ENCODE peak calls at places on chromosome 1, in ten cellular contexts. C is BJ; P is stimulated activated CD4-positive, alpha-beta T cell treated with anti-CD3 and anti-CD28 coated beads, Interleukin-4, amount 100 ng/mL, for 48 hours; M is lung; Y is substantia nigra; Z is ovary; T is CD4-positive, alpha-beta T cell; H is heart left ventricle; U is GM23248; E is foreskin fibroblast. K is an unnamed sample.

GRCh38 chr1:202565890-202566289 is 144.4 kb downstream of the SYT2 start:
- DNase-seq in C (no peak), P (no peak), M (no peak), Y (no peak), Z (no peak), T (no peak), H (no peak), U (no peak), E (no peak), K (no peak)

GRCh38 chr1:90721210-90722194 is 4.4 kb upstream of the BARHL2 start:
- DNase-seq in C (peak), P (no peak), M (no peak), Y (no peak), Z (no peak), T (no peak), H (no peak), U (peak), E (peak), K (no peak)

GRCh38 chr1:90768826-90769225 is 51.7 kb upstream of the BARHL2 start:
- DNase-seq in C (no peak), P (no peak), M (no peak), Y (no peak), Z (no peak), T (no peak), H (no peak), U (no peak), E (no peak), K (no peak)

GRCh38 chr1:54559771-54560231 is 11.8 kb downstream of the ACOT11 start:
- DNase-seq in C (no peak), P (no peak), M (no peak), Y (no peak), Z (peak), T (no peak), H (peak), U (no peak), E (no peak), K (peak)

GRCh38 chr1:25140073-25140797 is 92.1 kb downstream of the SYF2 start:
- DNase-seq in C (no peak), P (no peak), M (peak), Y (no peak), Z (no peak), T (no peak), H (no peak), U (no peak), E (peak), K (no peak)

GRCh38 chr1:228778946-228779345 is 43.7 kb downstream of the RHOU start:
- DNase-seq in C (no peak), P (no peak), M (no peak), Y (no peak), Z (no peak), T (no peak), H (no peak), U (peak), E (no peak), K (no peak)

GRCh38 chr1:112358798-112359408 is 37.1 kb upstream of the CTTNBP2NL start:
- DNase-seq in C (no peak), P (peak), M (peak), Y (peak), Z (peak), T (no peak), H (peak), U (peak), E (peak), K (peak)

GRCh38 chr1:111275079-111275478 is 15.6 kb upstream of the CHIA start:
- DNase-seq in C (peak), P (no peak), M (peak), Y (no peak), Z (no peak), T (no peak), H (peak), U (peak), E (peak), K (peak)

GRCh38 chr1:40939320-40940059 is 40.0 kb upstream of the CTPS1 start:
- DNase-seq in C (peak), P (no peak), M (no peak), Y (no peak), Z (peak), T (no peak), H (no peak), U (peak), E (peak), K (peak)

GRCh38 chr1:154115180-154115579 is 39.7 kb downstream of the NUP210L start:
- DNase-seq in C (no peak), P (no peak), M (no peak), Y (no peak), Z (no peak), T (no peak), H (no peak), U (no peak), E (peak), K (no peak)

GRCh38 chr1:230000439-230001184 is 66.4 kb upstream of the GALNT2 start:
- DNase-seq in C (no peak), P (no peak), M (no peak), Y (no peak), Z (no peak), T (no peak), H (no peak), U (no peak), E (no peak), K (peak)

GRCh38 chr1:37752583-37753471 is 12.1 kb downstream of the EPHA10 start:
- DNase-seq in C (no peak), P (no peak), M (no peak), Y (no peak), Z (no peak), T (no peak), H (no peak), U (peak), E (peak), K (no peak)

GRCh38 chr1:29236993-29237905 is 927 bp downstream of the PTPRU start:
- DNase-seq in C (no peak), P (no peak), M (peak), Y (no peak), Z (peak), T (no peak), H (peak), U (peak), E (peak), K (peak)

GRCh38 chr1:44962729-44963128 is 23.7 kb downstream of the EIF2B3 start:
- DNase-seq in C (no peak), P (no peak), M (no peak), Y (no peak), Z (no peak), T (no peak), H (no peak), U (no peak), E (no peak), K (no peak)

GRCh38 chr1:246491551-246492053 is 15.5 kb downstream of the SMYD3 start:
- DNase-seq in C (no peak), P (no peak), M (no peak), Y (no peak), Z (no peak), T (no peak), H (no peak), U (no peak), E (no peak), K (no peak)

GRCh38 chr1:216498277-216498676 is 75.0 kb upstream of the USH2A start:
- DNase-seq in C (no peak), P (no peak), M (no peak), Y (no peak), Z (no peak), T (no peak), H (no peak), U (no peak), E (peak), K (no peak)

GRCh38 chr1:195954848-195955247 is 653.4 kb downstream of the KCNT2 start:
- DNase-seq in C (no peak), P (no peak), M (no peak), Y (no peak), Z (no peak), T (no peak), H (peak), U (no peak), E (no peak), K (no peak)

GRCh38 chr1:222331340-222331739 is 216.6 kb downstream of the HHIPL2 start:
- DNase-seq in C (peak), P (no peak), M (no peak), Y (no peak), Z (no peak), T (no peak), H (no peak), U (peak), E (peak), K (no peak)

GRCh38 chr1:81377406-81377805 is 423.3 kb upstream of the ADGRL2 start:
- DNase-seq in C (no peak), P (no peak), M (no peak), Y (no peak), Z (no peak), T (no peak), H (no peak), U (no peak), E (no peak), K (no peak)

GRCh38 chr1:51958824-51959223 is 31.7 kb downstream of the RAB3B start:
- DNase-seq in C (no peak), P (no peak), M (no peak), Y (no peak), Z (no peak), T (no peak), H (no peak), U (no peak), E (no peak), K (no peak)

GRCh38 chr1:30670195-30671060 is 53.0 kb downstream of the MATN1 start:
- DNase-seq in C (peak), P (no peak), M (no peak), Y (no peak), Z (peak), T (no peak), H (no peak), U (peak), E (peak), K (no peak)

GRCh38 chr1:191255354-191256057 is 777.8 kb upstream of the BRINP3 start:
- DNase-seq in C (no peak), P (no peak), M (no peak), Y (no peak), Z (no peak), T (no peak), H (no peak), U (no peak), E (no peak), K (no peak)

GRCh38 chr1:172286629-172287076 is 133.8 kb upstream of the C1orf105 start:
- DNase-seq in C (peak), P (no peak), M (no peak), Y (no peak), Z (no peak), T (no peak), H (no peak), U (peak), E (peak), K (peak)

GRCh38 chr1:154476791-154477190 is 25.2 kb upstream of the TDRD10 start:
- DNase-seq in C (no peak), P (no peak), M (no peak), Y (no peak), Z (no peak), T (no peak), H (no peak), U (no peak), E (no peak), K (no peak)

GRCh38 chr1:220791959-220792358 is 5.2 kb downstream of the MTARC1 start:
- DNase-seq in C (no peak), P (no peak), M (no peak), Y (no peak), Z (peak), T (no peak), H (no peak), U (no peak), E (no peak), K (no peak)

GRCh38 chr1:159889202-159889601 is 10.8 kb downstream of the CFAP45 start:
- DNase-seq in C (no peak), P (no peak), M (no peak), Y (no peak), Z (no peak), T (no peak), H (no peak), U (no peak), E (no peak), K (no peak)

GRCh38 chr1:30378023-30378596 is 345.3 kb downstream of the MATN1 start:
- DNase-seq in C (no peak), P (no peak), M (no peak), Y (no peak), Z (no peak), T (no peak), H (no peak), U (no peak), E (no peak), K (peak)

GRCh38 chr1:203282720-203283542 is 22.4 kb upstream of the BTG2 start:
- DNase-seq in C (no peak), P (no peak), M (no peak), Y (no peak), Z (no peak), T (no peak), H (peak), U (no peak), E (no peak), K (no peak)

GRCh38 chr1:223312705-223313414 is 51.1 kb downstream of the SUSD4 start:
- DNase-seq in C (no peak), P (no peak), M (no peak), Y (no peak), Z (no peak), T (no peak), H (no peak), U (no peak), E (no peak), K (no peak)

GRCh38 chr1:161890574-161890973 is 124.5 kb downstream of the ATF6 start:
- DNase-seq in C (no peak), P (no peak), M (no peak), Y (no peak), Z (no peak), T (no peak), H (no peak), U (no peak), E (no peak), K (no peak)

GRCh38 chr1:14438127-14438769 is 160.2 kb upstream of the KAZN start:
- DNase-seq in C (no peak), P (no peak), M (no peak), Y (no peak), Z (no peak), T (no peak), H (no peak), U (no peak), E (no peak), K (no peak)

GRCh38 chr1:7407547-7407895 is 363.6 kb upstream of the VAMP3 start:
- DNase-seq in C (no peak), P (no peak), M (no peak), Y (no peak), Z (peak), T (no peak), H (no peak), U (no peak), E (no peak), K (peak)

GRCh38 chr1:205701891-205702290 is 21.6 kb upstream of the SLC45A3 start:
- DNase-seq in C (no peak), P (no peak), M (no peak), Y (no peak), Z (no peak), T (no peak), H (no peak), U (no peak), E (no peak), K (no peak)

GRCh38 chr1:90386899-90387334 is 330.2 kb downstream of the BARHL2 start:
- DNase-seq in C (no peak), P (no peak), M (no peak), Y (no peak), Z (no peak), T (no peak), H (no peak), U (peak), E (peak), K (no peak)